ENCODE peak calls at places on chromosomes 5 and 9, in seven cellular contexts. One of them, this sample, is unnamed.

GRCh38 chr5:124162782-124163532 is 583.5 kb downstream of the ZNF608 start:
- DNase-seq in CD8-positive, alpha-beta T cell: no peak
- DNase-seq in IMR-90: peak; percentile 44
- DNase-seq in ascending aorta: no peak
- DNase-seq in neural progenitor cell: peak; percentile 3
- DNase-seq in left ventricle myocardium inferior: peak; percentile 32
- DNase-seq in Peyer's patch: peak; percentile 36
- DNase-seq in this sample: no peak

GRCh38 chr9:94084314-94084713 is at the start of gene PTPDC1:
- DNase-seq in neural progenitor cell: peak; percentile 78
- DNase-seq in Peyer's patch: no peak
- DNase-seq in ascending aorta: no peak
- DNase-seq in CD8-positive, alpha-beta T cell: no peak
- DNase-seq in IMR-90: peak; percentile 89
- DNase-seq in left ventricle myocardium inferior: no peak
- DNase-seq in this sample: no peak

GRCh38 chr5:141516648-141517025 is 27.8 kb downstream of the PCDHGC5 start:
- DNase-seq in Peyer's patch: no peak
- DNase-seq in neural progenitor cell: no peak
- DNase-seq in CD8-positive, alpha-beta T cell: no peak
- DNase-seq in IMR-90: no peak
- DNase-seq in left ventricle myocardium inferior: no peak
- DNase-seq in ascending aorta: peak; percentile 77
- DNase-seq in this sample: no peak

GRCh38 chr9:21919377-21920362 is 74.5 kb downstream of the CDKN2A start:
- DNase-seq in left ventricle myocardium inferior: no peak
- DNase-seq in Peyer's patch: no peak
- DNase-seq in IMR-90: peak; percentile 88
- DNase-seq in CD8-positive, alpha-beta T cell: peak; percentile 34
- DNase-seq in neural progenitor cell: no peak
- DNase-seq in ascending aorta: no peak
- DNase-seq in this sample: peak; percentile 76

GRCh38 chr5:167863883-167864282 is 427.6 kb upstream of the WWC1 start:
- DNase-seq in neural progenitor cell: no peak
- DNase-seq in Peyer's patch: no peak
- DNase-seq in CD8-positive, alpha-beta T cell: no peak
- DNase-seq in ascending aorta: no peak
- DNase-seq in left ventricle myocardium inferior: no peak
- DNase-seq in IMR-90: no peak
- DNase-seq in this sample: no peak

GRCh38 chr9:130426467-130426773 is 18.3 kb upstream of the ASS1 start:
- DNase-seq in Peyer's patch: no peak
- DNase-seq in IMR-90: no peak
- DNase-seq in ascending aorta: no peak
- DNase-seq in neural progenitor cell: no peak
- DNase-seq in CD8-positive, alpha-beta T cell: no peak
- DNase-seq in left ventricle myocardium inferior: no peak
- DNase-seq in this sample: no peak

GRCh38 chr5:176542596-176543427 is 5.6 kb upstream of the RNF44 start:
- DNase-seq in left ventricle myocardium inferior: no peak
- DNase-seq in CD8-positive, alpha-beta T cell: no peak
- DNase-seq in ascending aorta: no peak
- DNase-seq in IMR-90: peak; percentile 23
- DNase-seq in Peyer's patch: no peak
- DNase-seq in neural progenitor cell: peak; percentile 87
- DNase-seq in this sample: no peak

GRCh38 chr9:107620801-107621200 is 131.2 kb upstream of the KLF4 start:
- DNase-seq in neural progenitor cell: no peak
- DNase-seq in CD8-positive, alpha-beta T cell: no peak
- DNase-seq in left ventricle myocardium inferior: no peak
- DNase-seq in IMR-90: no peak
- DNase-seq in ascending aorta: no peak
- DNase-seq in Peyer's patch: no peak
- DNase-seq in this sample: no peak

GRCh38 chr9:18379073-18379811 is 94.7 kb upstream of the ADAMTSL1 start:
- DNase-seq in Peyer's patch: no peak
- DNase-seq in ascending aorta: no peak
- DNase-seq in CD8-positive, alpha-beta T cell: no peak
- DNase-seq in left ventricle myocardium inferior: no peak
- DNase-seq in neural progenitor cell: peak; percentile 4
- DNase-seq in IMR-90: peak; percentile 97
- DNase-seq in this sample: no peak

GRCh38 chr5:153782589-153783238 is 256.0 kb downstream of the FAM114A2 start:
- DNase-seq in neural progenitor cell: peak; percentile 46
- DNase-seq in left ventricle myocardium inferior: no peak
- DNase-seq in Peyer's patch: no peak
- DNase-seq in IMR-90: peak; percentile 6
- DNase-seq in ascending aorta: no peak
- DNase-seq in CD8-positive, alpha-beta T cell: no peak
- DNase-seq in this sample: no peak

GRCh38 chr9:89295400-89295799 is 15.6 kb upstream of the CKS2 start:
- DNase-seq in left ventricle myocardium inferior: no peak
- DNase-seq in ascending aorta: no peak
- DNase-seq in CD8-positive, alpha-beta T cell: no peak
- DNase-seq in neural progenitor cell: peak; percentile 46
- DNase-seq in Peyer's patch: no peak
- DNase-seq in IMR-90: no peak
- DNase-seq in this sample: no peak
- H3K9me3 ChIP-seq in left ventricle myocardium inferior: peaks cover 6% of the 10 kb centered on the region
- H3K9me3 ChIP-seq in ascending aorta: no peaks in the 10 kb centered on the region
- H3K9me3 ChIP-seq in CD8-positive, alpha-beta T cell: no peaks in the 10 kb centered on the region
- H3K9me3 ChIP-seq in neural progenitor cell: peaks cover 5% of the 10 kb centered on the region
- H3K9me3 ChIP-seq in Peyer's patch: no peaks in the 10 kb centered on the region
- H3K9me3 ChIP-seq in IMR-90: peaks cover 2% of the 10 kb centered on the region
- H3K9me3 ChIP-seq in this sample: no peaks in the 10 kb centered on the region

GRCh38 chr5:139678751-139679750 is 30.9 kb downstream of the CXXC5 start:
- DNase-seq in neural progenitor cell: no peak
- DNase-seq in left ventricle myocardium inferior: no peak
- DNase-seq in IMR-90: no peak
- DNase-seq in CD8-positive, alpha-beta T cell: no peak
- DNase-seq in Peyer's patch: no peak
- DNase-seq in ascending aorta: no peak
- DNase-seq in this sample: no peak
- H3K36me3 ChIP-seq in neural progenitor cell: no peaks in the 10 kb centered on the region
- H3K36me3 ChIP-seq in left ventricle myocardium inferior: peaks cover 37% of the 10 kb centered on the region
- H3K36me3 ChIP-seq in IMR-90: peaks cover 30% of the 10 kb centered on the region
- H3K36me3 ChIP-seq in CD8-positive, alpha-beta T cell: no peaks in the 10 kb centered on the region
- H3K36me3 ChIP-seq in Peyer's patch: no peaks in the 10 kb centered on the region
- H3K36me3 ChIP-seq in ascending aorta: peaks cover 24% of the 10 kb centered on the region
- H3K36me3 ChIP-seq in this sample: no peaks in the 10 kb centered on the region

GRCh38 chr5:38553001-38553521 is 3.4 kb downstream of the LIFR start:
- DNase-seq in left ventricle myocardium inferior: no peak
- DNase-seq in Peyer's patch: no peak
- DNase-seq in IMR-90: no peak
- DNase-seq in ascending aorta: no peak
- DNase-seq in CD8-positive, alpha-beta T cell: no peak
- DNase-seq in neural progenitor cell: no peak
- DNase-seq in this sample: no peak
- H3K4me3 ChIP-seq in left ventricle myocardium inferior: peak overlapping the region; percentile 27
- H3K4me3 ChIP-seq in Peyer's patch: no peak overlapping the region
- H3K4me3 ChIP-seq in IMR-90: no peak overlapping the region
- H3K4me3 ChIP-seq in ascending aorta: peak overlapping the region; percentile 0
- H3K4me3 ChIP-seq in CD8-positive, alpha-beta T cell: no peak overlapping the region
- H3K4me3 ChIP-seq in neural progenitor cell: no peak overlapping the region
- H3K4me3 ChIP-seq in this sample: no peak overlapping the region

DNA sequence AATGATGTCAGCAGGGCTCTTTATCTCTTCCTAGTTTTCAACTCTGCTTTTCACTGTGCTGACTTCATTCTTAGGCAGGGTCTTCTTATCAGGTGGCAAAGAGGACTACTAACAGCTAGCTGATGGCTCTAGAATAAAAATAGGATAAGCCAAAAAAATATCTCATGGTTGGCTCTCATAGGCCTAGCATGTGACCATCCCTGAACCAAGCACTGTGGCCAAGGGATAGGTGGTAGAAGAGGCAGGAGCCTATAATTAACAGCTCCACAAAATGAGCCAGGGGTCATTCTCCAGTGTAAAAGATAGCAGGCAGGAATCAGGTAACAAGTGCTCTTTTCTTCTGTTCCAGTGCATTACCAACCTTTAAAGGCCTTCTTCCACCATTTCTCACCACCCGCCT is 21.1 kb downstream of the ANKDD1B start:
- DNase-seq in Peyer's patch: no peak
- DNase-seq in ascending aorta: no peak
- DNase-seq in CD8-positive, alpha-beta T cell: no peak
- DNase-seq in left ventricle myocardium inferior: no peak
- DNase-seq in IMR-90: no peak
- DNase-seq in neural progenitor cell: no peak
- DNase-seq in this sample: no peak
- H3K9me3 ChIP-seq in Peyer's patch: no peaks in the 10 kb centered on the region
- H3K9me3 ChIP-seq in ascending aorta: no peaks in the 10 kb centered on the region
- H3K9me3 ChIP-seq in CD8-positive, alpha-beta T cell: no peaks in the 10 kb centered on the region
- H3K9me3 ChIP-seq in left ventricle myocardium inferior: no peaks in the 10 kb centered on the region
- H3K9me3 ChIP-seq in IMR-90: no peaks in the 10 kb centered on the region
- H3K9me3 ChIP-seq in neural progenitor cell: no peaks in the 10 kb centered on the region
- H3K9me3 ChIP-seq in this sample: no peaks in the 10 kb centered on the region

DNA sequence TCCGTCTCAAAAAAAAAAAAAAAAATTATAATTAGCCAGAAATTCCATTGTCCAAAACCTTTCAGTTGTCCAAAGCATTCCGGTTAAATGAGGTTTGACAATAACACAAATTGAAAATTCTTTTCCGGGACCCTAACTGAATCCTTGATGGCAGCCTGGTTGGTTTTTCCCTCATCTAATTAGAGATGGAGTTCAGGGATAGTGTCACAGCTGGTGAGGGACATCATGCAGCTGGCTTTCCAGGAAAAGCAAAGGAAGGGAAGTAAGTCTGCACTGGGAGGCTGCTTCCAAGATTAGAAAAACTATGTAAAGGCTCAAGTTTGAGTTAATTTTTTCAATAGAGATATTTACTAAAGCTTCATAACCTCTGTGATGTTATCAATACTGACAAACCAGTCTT is 195.4 kb downstream of the ADAMTS12 start:
- DNase-seq in IMR-90: no peak
- DNase-seq in CD8-positive, alpha-beta T cell: no peak
- DNase-seq in Peyer's patch: no peak
- DNase-seq in ascending aorta: no peak
- DNase-seq in neural progenitor cell: no peak
- DNase-seq in left ventricle myocardium inferior: no peak
- DNase-seq in this sample: no peak
- H3K36me3 ChIP-seq in IMR-90: no peaks in the 10 kb centered on the region
- H3K36me3 ChIP-seq in CD8-positive, alpha-beta T cell: no peaks in the 10 kb centered on the region
- H3K36me3 ChIP-seq in Peyer's patch: no peaks in the 10 kb centered on the region
- H3K36me3 ChIP-seq in ascending aorta: no peaks in the 10 kb centered on the region
- H3K36me3 ChIP-seq in neural progenitor cell: no peaks in the 10 kb centered on the region
- H3K36me3 ChIP-seq in left ventricle myocardium inferior: no peaks in the 10 kb centered on the region
- H3K36me3 ChIP-seq in this sample: no peaks in the 10 kb centered on the region

DNA sequence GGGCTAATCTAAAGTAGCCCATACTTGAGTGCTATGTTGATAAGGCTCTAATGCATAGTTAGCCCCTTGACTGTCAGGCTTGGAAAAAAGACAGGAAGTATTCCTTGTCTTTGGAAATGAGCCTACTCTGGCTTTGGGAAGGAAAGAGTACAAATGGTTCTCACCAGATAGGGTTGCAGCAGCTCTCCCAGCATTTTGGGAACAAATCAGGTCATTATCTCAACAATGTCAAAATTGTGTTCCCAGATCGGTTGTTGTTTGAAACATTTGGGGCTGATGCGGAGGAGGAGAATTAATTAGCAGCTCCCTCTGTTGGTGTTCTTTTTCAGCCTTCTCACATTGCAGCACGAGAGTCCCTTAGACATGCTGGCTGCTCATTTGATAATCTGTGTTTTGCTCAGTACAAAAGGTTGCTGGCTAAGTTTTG is 294.7 kb upstream of the DMRT1 start:
- DNase-seq in ascending aorta: no peak
- DNase-seq in CD8-positive, alpha-beta T cell: no peak
- DNase-seq in IMR-90: no peak
- DNase-seq in neural progenitor cell: peak; percentile 66
- DNase-seq in Peyer's patch: no peak
- DNase-seq in left ventricle myocardium inferior: no peak
- DNase-seq in this sample: no peak
- H3K4me3 ChIP-seq in ascending aorta: peak overlapping the region; percentile 16
- H3K4me3 ChIP-seq in CD8-positive, alpha-beta T cell: no peak overlapping the region
- H3K4me3 ChIP-seq in IMR-90: no peak overlapping the region
- H3K4me3 ChIP-seq in neural progenitor cell: no peak overlapping the region
- H3K4me3 ChIP-seq in Peyer's patch: no peak overlapping the region
- H3K4me3 ChIP-seq in left ventricle myocardium inferior: peak overlapping the region; percentile 54
- H3K4me3 ChIP-seq in this sample: no peak overlapping the region

GRCh38 chr9:135246248-135247173 is 159.0 kb downstream of the OLFM1 start:
- DNase-seq in left ventricle myocardium inferior: no peak
- DNase-seq in neural progenitor cell: no peak
- DNase-seq in Peyer's patch: no peak
- DNase-seq in IMR-90: no peak
- DNase-seq in ascending aorta: no peak
- DNase-seq in CD8-positive, alpha-beta T cell: no peak
- DNase-seq in this sample: no peak
- H3K9me3 ChIP-seq in left ventricle myocardium inferior: no peaks in the 10 kb centered on the region
- H3K9me3 ChIP-seq in neural progenitor cell: no peaks in the 10 kb centered on the region
- H3K9me3 ChIP-seq in Peyer's patch: no peaks in the 10 kb centered on the region
- H3K9me3 ChIP-seq in IMR-90: peaks cover 32% of the 10 kb centered on the region
- H3K9me3 ChIP-seq in ascending aorta: no peaks in the 10 kb centered on the region
- H3K9me3 ChIP-seq in CD8-positive, alpha-beta T cell: no peaks in the 10 kb centered on the region
- H3K9me3 ChIP-seq in this sample: no peaks in the 10 kb centered on the region

This sample was measured in CD4-positive, alpha-beta memory T cell.